ENCODE peak calls at places on chromosomes 4 and X, in six cellular contexts. A is IMR-90, S is neuronal stem cell, B is H1, P is mesenchymal stem cell, M is H9. O is an unnamed sample.

GRCh38 chr4:187602339-187603092 is 393.1 kb upstream of the ZFP42 start:
- DNase-seq in B (no peak), P (peak), S (no peak), A (peak), M (no peak), O (no peak)

GRCh38 chr4:166594326-166594946 is 639.9 kb downstream of the SPOCK3 start:
- DNase-seq in S (peak), P (peak), B (peak), A (no peak), M (peak), O (peak)

GRCh38 chr4:73421708-73422457 is 14.1 kb upstream of the AFP start:
- DNase-seq in A (no peak), S (no peak), P (no peak), M (no peak), B (no peak), O (no peak)

GRCh38 chr4:24704152-24704551 is 91.2 kb upstream of the SOD3 start:
- DNase-seq in A (no peak), B (no peak), S (peak), M (peak), P (no peak), O (no peak)

GRCh38 chr4:147683172-147683571 is 791 bp downstream of the PRMT9 start:
- DNase-seq in P (peak), B (no peak), M (no peak), A (peak), S (no peak), O (peak)

GRCh38 chr4:156767911-156768415 is 203.6 kb downstream of the PDGFC start:
- DNase-seq in M (no peak), P (no peak), B (no peak), S (no peak), A (no peak), O (no peak)

GRCh38 chr4:110629780-110630500 is 7.1 kb upstream of the PITX2 start:
- DNase-seq in M (no peak), S (no peak), B (no peak), P (peak), A (no peak), O (no peak)

GRCh38 chr4:3106339-3107186 is 32.1 kb downstream of the HTT start:
- DNase-seq in S (peak), P (peak), A (peak), M (peak), B (peak), O (peak)

DNA sequence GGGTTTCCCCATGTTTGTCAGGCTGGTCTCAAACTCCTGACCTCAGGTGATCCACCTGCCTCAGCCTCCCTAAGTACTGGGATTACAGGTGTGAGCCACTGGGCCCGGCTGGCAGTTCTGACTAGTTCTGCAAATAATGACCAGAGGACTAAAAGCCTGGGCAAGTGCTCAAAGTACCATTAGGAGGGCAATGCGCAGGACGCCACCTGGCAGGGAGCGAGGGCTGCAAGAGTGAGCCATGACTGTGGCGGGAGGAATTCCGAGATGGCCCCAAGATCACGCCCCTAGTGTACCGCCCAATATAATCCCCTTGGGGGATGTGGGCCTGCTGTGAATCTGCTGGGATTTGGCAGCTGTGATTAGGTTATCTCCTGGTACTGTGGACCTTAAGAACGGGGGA is 26.2 kb upstream of the GPR78 start:
- DNase-seq in P (no peak), M (no peak), B (no peak), A (no peak), S (no peak), O (peak)
- H4K91ac ChIP-seq in P (no peak), M (no peak), B (no peak), A (no peak), S (no peak), O (peak)

GRCh38 chr4:8115203-8115520 is 43.5 kb downstream of the ABLIM2 start:
- DNase-seq in P (no peak), A (no peak), B (no peak), S (no peak), M (no peak), O (no peak)
- H4K91ac ChIP-seq in P (no peak), A (no peak), B (no peak), S (no peak), M (no peak), O (no peak)

DNA sequence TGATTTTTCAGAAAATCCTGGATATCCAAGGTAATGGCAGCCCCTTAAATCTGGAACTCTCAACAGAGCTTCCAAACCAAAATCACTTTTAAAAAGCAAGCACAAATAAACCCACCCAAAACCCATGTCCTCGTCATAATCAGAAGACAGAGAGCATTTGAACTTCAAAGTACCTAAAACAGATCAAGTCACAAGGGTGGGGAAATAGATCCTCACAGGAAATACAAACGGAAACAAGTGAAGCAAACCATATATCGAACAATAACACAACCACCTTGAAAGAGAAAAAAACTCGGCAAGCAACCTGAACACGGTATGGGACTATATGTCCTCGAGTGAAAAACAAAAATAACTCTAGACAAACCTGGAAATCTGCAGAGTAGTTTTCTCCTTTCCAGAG is 15.9 kb upstream of the CCNQ start:
- DNase-seq in B (no peak), M (no peak), P (no peak), S (no peak), A (no peak), O (no peak)
- H4K91ac ChIP-seq in B (no peak), M (no peak), P (no peak), S (no peak), A (no peak), O (no peak)

GRCh38 chrX:37378830-37379229 is 29.7 kb downstream of the PRRG1 start:
- DNase-seq in B (no peak), S (no peak), P (no peak), A (no peak), M (no peak), O (no peak)
- H4K91ac ChIP-seq in B (no peak), S (no peak), P (no peak), A (no peak), M (no peak), O (no peak)

GRCh38 chrX:27626066-27626465 is 35.9 kb downstream of the DCAF8L2 start:
- DNase-seq in B (no peak), M (no peak), S (no peak), A (no peak), P (no peak), O (no peak)
- H4K91ac ChIP-seq in B (no peak), M (no peak), S (no peak), A (no peak), P (no peak), O (no peak)

O was measured in trophoblast cell.